ENCODE peak calls at places on chromosomes 5 and 9, in ten cellular contexts. F, W, B, T, X, Z, Q, D, M and G are unnamed samples.

GRCh38 chr5:172106511-172107356 is 81.3 kb downstream of the STK10 start:
- DNase-seq in B (peak), T (peak), W (peak), X (no peak), M (no peak), D (no peak), Z (peak), F (peak), Q (peak), G (peak)

GRCh38 chr9:137381501-137382443 is 41.2 kb downstream of the EXD3 start:
- DNase-seq in D (no peak), X (no peak), M (no peak), T (no peak), Q (no peak), F (no peak), Z (no peak), W (no peak), B (no peak), G (peak)

GRCh38 chr5:139148306-139148705 is 49.9 kb downstream of the SIL1 start:
- DNase-seq in F (no peak), W (no peak), Z (no peak), D (peak), M (no peak), B (no peak), T (no peak), Q (no peak), X (no peak), G (no peak)

GRCh38 chr5:58983496-58983895 is 400.6 kb downstream of the RAB3C start:
- DNase-seq in W (no peak), B (no peak), X (no peak), Z (no peak), F (peak), D (no peak), M (no peak), Q (no peak), T (no peak), G (no peak)

GRCh38 chr5:1118231-1118698 is 6.4 kb upstream of the SLC12A7 start:
- DNase-seq in Z (no peak), M (no peak), T (no peak), B (no peak), Q (no peak), W (no peak), X (no peak), D (peak), F (peak), G (no peak)

GRCh38 chr5:89936576-89936975 is 473.0 kb downstream of the CETN3 start:
- DNase-seq in M (no peak), T (no peak), F (no peak), D (peak), Q (no peak), B (no peak), Z (no peak), W (no peak), X (no peak), G (no peak)

GRCh38 chr5:16943846-16944675 is 8.0 kb upstream of the MYO10 start:
- DNase-seq in X (no peak), W (no peak), T (no peak), M (no peak), Z (no peak), D (no peak), F (no peak), B (peak), Q (no peak), G (no peak)

GRCh38 chr5:151751091-151751490 is 7.3 kb downstream of the ATOX1 start:
- DNase-seq in Z (no peak), D (no peak), X (no peak), F (no peak), M (no peak), B (no peak), Q (no peak), T (no peak), W (no peak), G (no peak)

GRCh38 chr5:138453630-138454029 is 11.6 kb upstream of the EGR1 start:
- DNase-seq in T (no peak), F (no peak), D (no peak), B (no peak), W (no peak), Z (no peak), X (no peak), Q (no peak), M (no peak), G (no peak)

GRCh38 chr9:121107041-121107440 is 32.3 kb downstream of the CNTRL start:
- DNase-seq in Z (no peak), T (no peak), D (peak), M (peak), B (no peak), Q (no peak), W (peak), F (no peak), X (no peak), G (no peak)

GRCh38 chr9:11023201-11023600 is 410.4 kb upstream of the PTPRD start:
- DNase-seq in Q (no peak), Z (no peak), M (no peak), W (no peak), T (no peak), X (no peak), B (no peak), F (no peak), D (no peak), G (no peak)

GRCh38 chr5:82356808-82357671 is 78.9 kb upstream of the RPS23 start:
- DNase-seq in X (peak), Z (peak), T (peak), M (peak), Q (peak), B (no peak), D (peak), F (peak), W (no peak), G (peak)

GRCh38 chr9:2281031-2281802 is 266.1 kb downstream of the SMARCA2 start:
- DNase-seq in W (no peak), X (no peak), T (no peak), F (peak), M (no peak), Q (no peak), B (peak), D (peak), Z (no peak), G (peak)

GRCh38 chr9:114894801-114895433 is 35.5 kb downstream of the TNFSF8 start:
- DNase-seq in B (no peak), M (no peak), W (peak), F (peak), D (peak), Z (peak), X (no peak), T (peak), Q (no peak), G (peak)

GRCh38 chr9:78363221-78363620 is 66.3 kb downstream of the PSAT1 start:
- DNase-seq in Z (no peak), X (no peak), B (no peak), W (no peak), D (no peak), F (peak), Q (no peak), M (no peak), T (peak), G (no peak)

GRCh38 chr9:12739014-12739413 is 35.8 kb upstream of the LURAP1L start:
- DNase-seq in Q (no peak), F (no peak), T (no peak), W (no peak), D (peak), M (no peak), Z (no peak), X (no peak), B (no peak), G (no peak)

GRCh38 chr9:36214571-36214970 is 23.9 kb downstream of the CLTA start:
- DNase-seq in M (no peak), B (no peak), X (no peak), W (no peak), D (no peak), Q (no peak), F (no peak), T (peak), Z (peak), G (no peak)

GRCh38 chr9:35757527-35758275 is 3.6 kb upstream of the MSMP start:
- DNase-seq in B (no peak), W (no peak), M (no peak), X (no peak), T (no peak), Q (no peak), Z (peak), F (no peak), D (no peak), G (no peak)

GRCh38 chr5:178423431-178423830 is 166.8 kb downstream of the COL23A1 start:
- DNase-seq in Z (no peak), X (no peak), B (no peak), D (no peak), M (no peak), Q (no peak), W (no peak), F (no peak), T (no peak), G (no peak)

GRCh38 chr5:138805096-138805495 is 51.9 kb downstream of the CTNNA1 start:
- DNase-seq in F (no peak), B (no peak), Q (no peak), M (no peak), Z (no peak), D (no peak), W (no peak), T (no peak), X (no peak), G (no peak)

GRCh38 chr9:71920456-71921189 is 9.2 kb downstream of the C9orf85 start:
- DNase-seq in X (no peak), Z (no peak), W (no peak), M (no peak), F (no peak), D (peak), Q (peak), B (no peak), T (no peak), G (no peak)
- TF ChIP-seq CTCF in X (no peak), Z (no peak), W (no peak), M (no peak), F (no peak), D (no peak), Q (no peak), B (no peak), T (no peak), G (no peak)

GRCh38 chr5:143561248-143561647 is 157.8 kb upstream of the NR3C1 start:
- DNase-seq in F (peak), Q (no peak), M (no peak), X (no peak), D (no peak), W (no peak), B (no peak), T (no peak), Z (no peak), G (no peak)
- H2AFZ ChIP-seq in F (no peak), Q (no peak), M (no peak), X (no peak), D (no peak), W (peak), B (no peak), T (no peak), Z (no peak), G (no peak)

DNA sequence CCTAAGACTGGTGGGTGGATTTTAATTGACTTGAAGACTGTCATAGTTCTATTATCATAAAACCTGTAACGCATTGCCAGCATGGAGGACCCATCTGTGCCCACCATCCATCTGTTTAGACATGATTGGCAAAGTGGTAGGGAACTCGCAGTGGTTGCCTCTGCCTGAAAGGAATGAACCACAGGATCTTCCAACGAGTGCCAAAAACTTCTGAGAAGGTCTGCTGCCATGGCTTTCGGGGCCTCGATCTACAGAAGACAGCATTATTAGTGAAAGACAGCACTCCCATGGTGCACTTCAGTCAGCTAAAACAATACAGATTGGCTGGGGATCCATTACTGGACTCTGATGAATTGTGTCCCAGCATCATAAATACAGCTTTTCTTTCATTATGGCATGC is 74.4 kb downstream of the ZDHHC21 start:
- DNase-seq in D (no peak), W (no peak), X (no peak), Z (no peak), T (no peak), Q (no peak), F (no peak), M (no peak), B (no peak), G (no peak)
- H3K27ac ChIP-seq in D (no peak), W (no peak), X (no peak), Z (no peak), T (no peak), Q (no peak), F (no peak), M (no peak), B (no peak), G (no peak)

GRCh38 chr9:87685871-87686519 is 39.9 kb upstream of the CTSL start:
- DNase-seq in T (peak), X (no peak), W (no peak), M (no peak), Z (no peak), B (no peak), Q (no peak), D (no peak), F (no peak), G (peak)
- TF ChIP-seq CTCF in T (no peak), X (no peak), W (no peak), M (no peak), Z (no peak), B (no peak), Q (no peak), D (no peak), F (no peak), G (peak)

GRCh38 chr5:157915638-157916037 is 56.7 kb upstream of the CLINT1 start:
- DNase-seq in Z (peak), F (peak), Q (no peak), W (peak), M (no peak), X (no peak), D (peak), B (no peak), T (peak), G (no peak)

GRCh38 chr5:157920828-157921170 is 61.9 kb upstream of the CLINT1 start:
- DNase-seq in F (no peak), B (no peak), D (no peak), Q (no peak), T (no peak), M (no peak), X (no peak), Z (no peak), W (no peak), G (no peak)

GRCh38 chr5:157918811-157919742 is 60.1 kb upstream of the CLINT1 start:
- DNase-seq in D (no peak), W (peak), B (no peak), Q (no peak), Z (peak), T (no peak), M (no peak), X (no peak), F (peak), G (no peak)

GRCh38 chr5:157914389-157914788 is 55.4 kb upstream of the CLINT1 start:
- DNase-seq in M (no peak), Z (no peak), T (no peak), D (no peak), X (no peak), W (no peak), B (no peak), F (peak), Q (no peak), G (no peak)

GRCh38 chr5:157917909-157918809 is 59.2 kb upstream of the CLINT1 start:
- DNase-seq in B (peak), F (peak), W (peak), M (peak), T (peak), Z (peak), D (peak), Q (peak), X (peak), G (peak)
- H2AFZ ChIP-seq in B (no peak), F (peak), W (peak), M (peak), T (no peak), Z (peak), D (no peak), Q (no peak), X (peak), G (no peak)

GRCh38 chr9:135023389-135023788 is 64.1 kb upstream of the OLFM1 start:
- DNase-seq in X (peak), B (no peak), D (peak), M (peak), Q (no peak), T (no peak), Z (peak), W (no peak), F (peak), G (no peak)

GRCh38 chr9:135020481-135021392 is 66.7 kb upstream of the OLFM1 start:
- DNase-seq in Z (no peak), D (no peak), M (no peak), W (no peak), F (no peak), B (no peak), X (no peak), T (no peak), Q (no peak), G (no peak)

GRCh38 chr9:135022191-135022870 is 65.1 kb upstream of the OLFM1 start:
- DNase-seq in F (no peak), Q (no peak), B (no peak), W (no peak), Z (no peak), X (no peak), T (no peak), D (no peak), M (no peak), G (no peak)

GRCh38 chr9:135021393-135021789 is 66.1 kb upstream of the OLFM1 start:
- DNase-seq in Q (no peak), W (no peak), Z (no peak), F (no peak), M (no peak), D (no peak), X (no peak), B (no peak), T (no peak), G (no peak)

GRCh38 chr9:135023816-135024405 is 63.6 kb upstream of the OLFM1 start:
- DNase-seq in T (no peak), F (no peak), D (peak), M (no peak), W (no peak), B (no peak), Z (no peak), X (no peak), Q (no peak), G (no peak)
- H3K27ac ChIP-seq in T (no peak), F (no peak), D (no peak), M (no peak), W (no peak), B (no peak), Z (no peak), X (no peak), Q (no peak), G (no peak)

DNA sequence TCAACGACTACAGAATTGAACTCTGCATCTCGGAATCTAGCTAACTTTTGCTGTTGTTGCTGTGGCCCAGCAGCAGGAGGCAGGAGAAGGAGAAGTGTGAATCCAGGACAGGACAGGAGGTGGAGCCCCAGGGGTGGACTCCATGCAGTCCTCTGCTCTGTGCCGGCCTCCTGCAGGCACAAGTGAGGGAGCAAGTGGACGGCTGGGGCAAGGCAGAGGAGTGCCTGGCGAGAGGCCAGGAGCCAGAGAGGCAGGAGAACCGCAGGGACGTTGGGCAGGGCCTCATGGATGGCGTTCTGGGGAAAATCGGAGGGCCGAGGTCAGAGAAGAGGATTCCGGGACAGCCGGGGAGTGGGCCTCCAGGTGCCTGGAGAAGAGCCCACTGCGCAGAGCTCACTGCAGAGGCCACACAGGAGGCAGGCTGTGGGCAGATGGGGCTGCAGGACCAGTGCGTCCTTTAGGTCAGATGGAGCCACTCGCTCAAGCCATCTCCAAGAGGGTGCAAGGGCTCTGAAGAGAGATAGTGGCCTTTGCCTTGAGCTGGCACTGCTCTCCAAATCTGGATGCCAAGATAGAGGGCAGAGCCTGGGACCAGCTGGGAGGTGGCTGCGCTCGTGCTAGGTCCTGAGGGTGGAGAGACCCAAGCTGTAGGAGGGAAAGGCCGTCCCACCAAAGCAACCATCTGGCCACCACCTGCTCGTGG is 214.0 kb downstream of the FANCC start:
- DNase-seq in T (peak), Z (no peak), B (no peak), X (no peak), Q (no peak), M (no peak), F (no peak), W (no peak), D (no peak), G (peak)
- TF ChIP-seq CTCF in T (no peak), Z (no peak), B (peak), X (no peak), Q (no peak), M (peak), F (no peak), W (no peak), D (no peak), G (peak)